ENCODE peak calls at places on chromosomes 5 and 9, in six cellular contexts. One of them, this sample, is unnamed.

GRCh38 chr9:91302831-91303230 is 58.9 kb downstream of the AUH start:
- DNase-seq in GM12878: no peak
- DNase-seq in H1: no peak
- DNase-seq in HCT116: peak; percentile 79
- DNase-seq in HepG2: peak; percentile 12
- DNase-seq in K562: no peak
- DNase-seq in this sample: peak; percentile 23

GRCh38 chr9:85727500-85727899 is 14.3 kb downstream of the AGTPBP1 start:
- DNase-seq in HepG2: peak; percentile 29
- DNase-seq in K562: no peak
- DNase-seq in GM12878: no peak
- DNase-seq in H1: no peak
- DNase-seq in HCT116: no peak
- DNase-seq in this sample: no peak

GRCh38 chr9:33404782-33405362 is 2.5 kb upstream of the AQP7 start:
- DNase-seq in K562: no peak
- DNase-seq in HepG2: no peak
- DNase-seq in GM12878: no peak
- DNase-seq in HCT116: no peak
- DNase-seq in H1: no peak
- DNase-seq in this sample: no peak

GRCh38 chr5:113278976-113279375 is 155.8 kb downstream of the TSSK1B start:
- DNase-seq in HepG2: no peak
- DNase-seq in GM12878: no peak
- DNase-seq in H1: no peak
- DNase-seq in HCT116: no peak
- DNase-seq in K562: no peak
- DNase-seq in this sample: no peak

GRCh38 chr9:104682642-104683041 is 11.7 kb upstream of the OR13D1 start:
- DNase-seq in GM12878: peak; percentile 7
- DNase-seq in K562: peak; percentile 64
- DNase-seq in H1: no peak
- DNase-seq in HCT116: peak; percentile 53
- DNase-seq in HepG2: peak; percentile 57
- DNase-seq in this sample: peak; percentile 87

GRCh38 chr5:95995947-95996489 is 34.4 kb upstream of the ELL2 start:
- DNase-seq in K562: no peak
- DNase-seq in HepG2: no peak
- DNase-seq in HCT116: no peak
- DNase-seq in H1: no peak
- DNase-seq in GM12878: no peak
- DNase-seq in this sample: no peak

GRCh38 chr5:17024686-17025180 is 88.6 kb upstream of the MYO10 start:
- DNase-seq in H1: no peak
- DNase-seq in GM12878: no peak
- DNase-seq in HepG2: no peak
- DNase-seq in K562: no peak
- DNase-seq in HCT116: no peak
- DNase-seq in this sample: no peak

GRCh38 chr5:74627511-74628120 is 12.9 kb downstream of the ENC1 start:
- DNase-seq in H1: no peak
- DNase-seq in K562: no peak
- DNase-seq in HepG2: no peak
- DNase-seq in HCT116: no peak
- DNase-seq in GM12878: no peak
- DNase-seq in this sample: no peak

GRCh38 chr5:130995254-130995515 is 169.9 kb downstream of the HINT1 start:
- DNase-seq in K562: no peak
- DNase-seq in HCT116: no peak
- DNase-seq in HepG2: no peak
- DNase-seq in H1: no peak
- DNase-seq in GM12878: no peak
- DNase-seq in this sample: no peak

GRCh38 chr9:93965830-93966577 is 10.8 kb upstream of the BARX1 start:
- DNase-seq in H1: no peak
- DNase-seq in HCT116: no peak
- DNase-seq in GM12878: no peak
- DNase-seq in K562: peak; percentile 40
- DNase-seq in HepG2: no peak
- DNase-seq in this sample: no peak

GRCh38 chr5:154189256-154189818 is 1.2 kb upstream of the GALNT10 start:
- DNase-seq in H1: no peak
- DNase-seq in HepG2: no peak
- DNase-seq in HCT116: no peak
- DNase-seq in GM12878: no peak
- DNase-seq in K562: no peak
- DNase-seq in this sample: peak; percentile 53

GRCh38 chr9:6215562-6215961 is at the start of gene IL33:
- DNase-seq in K562: no peak
- DNase-seq in HepG2: no peak
- DNase-seq in H1: no peak
- DNase-seq in HCT116: no peak
- DNase-seq in GM12878: no peak
- DNase-seq in this sample: no peak

GRCh38 chr9:128921881-128922763 is 1.3 kb downstream of the PHYHD1 start:
- DNase-seq in HCT116: no peak
- DNase-seq in HepG2: peak; percentile 62
- DNase-seq in GM12878: no peak
- DNase-seq in K562: no peak
- DNase-seq in H1: peak; percentile 50
- DNase-seq in this sample: peak; percentile 47

GRCh38 chr9:69946800-69947437 is 96.7 kb upstream of the MAMDC2 start:
- DNase-seq in K562: peak; percentile 11
- DNase-seq in GM12878: no peak
- DNase-seq in H1: no peak
- DNase-seq in HCT116: peak; percentile 80
- DNase-seq in HepG2: peak; percentile 3
- DNase-seq in this sample: no peak

GRCh38 chr5:22560115-22560514 is 293.0 kb downstream of the CDH12 start:
- DNase-seq in GM12878: no peak
- DNase-seq in H1: no peak
- DNase-seq in K562: no peak
- DNase-seq in HCT116: no peak
- DNase-seq in HepG2: no peak
- DNase-seq in this sample: no peak

GRCh38 chr9:72333758-72334157 is 31.2 kb downstream of the ZFAND5 start:
- DNase-seq in GM12878: no peak
- DNase-seq in H1: no peak
- DNase-seq in K562: peak; percentile 35
- DNase-seq in HepG2: no peak
- DNase-seq in HCT116: no peak
- DNase-seq in this sample: no peak

GRCh38 chr5:114238771-114239313 is 123.0 kb upstream of the KCNN2 start:
- DNase-seq in H1: no peak
- DNase-seq in K562: no peak
- DNase-seq in HepG2: no peak
- DNase-seq in HCT116: no peak
- DNase-seq in GM12878: no peak
- DNase-seq in this sample: no peak

GRCh38 chr9:127684576-127684975 is 22.2 kb upstream of the CFAP157 start:
- DNase-seq in K562: no peak
- DNase-seq in HCT116: no peak
- DNase-seq in H1: no peak
- DNase-seq in HepG2: no peak
- DNase-seq in GM12878: no peak
- DNase-seq in this sample: no peak

GRCh38 chr9:84139296-84140100 is 158.9 kb downstream of the RMI1 start:
- DNase-seq in HepG2: no peak
- DNase-seq in GM12878: peak; percentile 30
- DNase-seq in H1: no peak
- DNase-seq in HCT116: no peak
- DNase-seq in K562: no peak
- DNase-seq in this sample: no peak

GRCh38 chr5:72085319-72085718 is 22.0 kb upstream of the MAP1B start:
- DNase-seq in HepG2: no peak
- DNase-seq in H1: no peak
- DNase-seq in GM12878: no peak
- DNase-seq in K562: no peak
- DNase-seq in HCT116: no peak
- DNase-seq in this sample: no peak

GRCh38 chr9:25917593-25918426 is 239.6 kb upstream of the TUSC1 start:
- DNase-seq in H1: no peak
- DNase-seq in HepG2: no peak
- DNase-seq in GM12878: no peak
- DNase-seq in HCT116: no peak
- DNase-seq in K562: no peak
- DNase-seq in this sample: no peak

GRCh38 chr5:41754857-41755256 is 115.4 kb downstream of the OXCT1 start:
- DNase-seq in GM12878: no peak
- DNase-seq in HCT116: no peak
- DNase-seq in HepG2: no peak
- DNase-seq in K562: no peak
- DNase-seq in H1: no peak
- DNase-seq in this sample: no peak

GRCh38 chr5:181260720-181261319 is at the start of gene TRIM52:
- DNase-seq in K562: peak; percentile 94
- DNase-seq in HCT116: peak; percentile 89
- DNase-seq in GM12878: peak; percentile 77
- DNase-seq in HepG2: peak; percentile 91
- DNase-seq in H1: peak; percentile 83
- DNase-seq in this sample: peak; percentile 88

GRCh38 chr5:142974449-142974848 is 204.3 kb downstream of the ARHGAP26 start:
- DNase-seq in GM12878: no peak
- DNase-seq in H1: no peak
- DNase-seq in K562: no peak
- DNase-seq in HepG2: no peak
- DNase-seq in HCT116: no peak
- DNase-seq in this sample: no peak

GRCh38 chr5:135467051-135467625 is 15.0 kb upstream of the TIFAB start:
- DNase-seq in K562: no peak
- DNase-seq in H1: no peak
- DNase-seq in GM12878: no peak
- DNase-seq in HCT116: no peak
- DNase-seq in HepG2: no peak
- DNase-seq in this sample: no peak
- TF ChIP-seq JUND in K562: no peak
- TF ChIP-seq JUND in H1: no peak
- TF ChIP-seq JUND in GM12878: no peak
- TF ChIP-seq JUND in HCT116: no peak
- TF ChIP-seq JUND in HepG2: no peak
- TF ChIP-seq JUND in this sample: no peak

GRCh38 chr5:2904399-2904798 is 152.9 kb upstream of the IRX2 start:
- DNase-seq in HepG2: no peak
- DNase-seq in K562: no peak
- DNase-seq in GM12878: no peak
- DNase-seq in HCT116: no peak
- DNase-seq in H1: no peak
- DNase-seq in this sample: no peak

GRCh38 chr5:2904956-2905355 is 153.5 kb upstream of the IRX2 start:
- DNase-seq in H1: no peak
- DNase-seq in HepG2: no peak
- DNase-seq in K562: no peak
- DNase-seq in HCT116: no peak
- DNase-seq in GM12878: no peak
- DNase-seq in this sample: no peak

GRCh38 chr5:2902186-2902585 is 150.7 kb upstream of the IRX2 start:
- DNase-seq in HCT116: no peak
- DNase-seq in HepG2: no peak
- DNase-seq in K562: no peak
- DNase-seq in GM12878: no peak
- DNase-seq in H1: no peak
- DNase-seq in this sample: no peak

GRCh38 chr5:2902742-2903297 is 151.3 kb upstream of the IRX2 start:
- DNase-seq in K562: no peak
- DNase-seq in H1: no peak
- DNase-seq in GM12878: no peak
- DNase-seq in HCT116: no peak
- DNase-seq in HepG2: no peak
- DNase-seq in this sample: no peak

DNA sequence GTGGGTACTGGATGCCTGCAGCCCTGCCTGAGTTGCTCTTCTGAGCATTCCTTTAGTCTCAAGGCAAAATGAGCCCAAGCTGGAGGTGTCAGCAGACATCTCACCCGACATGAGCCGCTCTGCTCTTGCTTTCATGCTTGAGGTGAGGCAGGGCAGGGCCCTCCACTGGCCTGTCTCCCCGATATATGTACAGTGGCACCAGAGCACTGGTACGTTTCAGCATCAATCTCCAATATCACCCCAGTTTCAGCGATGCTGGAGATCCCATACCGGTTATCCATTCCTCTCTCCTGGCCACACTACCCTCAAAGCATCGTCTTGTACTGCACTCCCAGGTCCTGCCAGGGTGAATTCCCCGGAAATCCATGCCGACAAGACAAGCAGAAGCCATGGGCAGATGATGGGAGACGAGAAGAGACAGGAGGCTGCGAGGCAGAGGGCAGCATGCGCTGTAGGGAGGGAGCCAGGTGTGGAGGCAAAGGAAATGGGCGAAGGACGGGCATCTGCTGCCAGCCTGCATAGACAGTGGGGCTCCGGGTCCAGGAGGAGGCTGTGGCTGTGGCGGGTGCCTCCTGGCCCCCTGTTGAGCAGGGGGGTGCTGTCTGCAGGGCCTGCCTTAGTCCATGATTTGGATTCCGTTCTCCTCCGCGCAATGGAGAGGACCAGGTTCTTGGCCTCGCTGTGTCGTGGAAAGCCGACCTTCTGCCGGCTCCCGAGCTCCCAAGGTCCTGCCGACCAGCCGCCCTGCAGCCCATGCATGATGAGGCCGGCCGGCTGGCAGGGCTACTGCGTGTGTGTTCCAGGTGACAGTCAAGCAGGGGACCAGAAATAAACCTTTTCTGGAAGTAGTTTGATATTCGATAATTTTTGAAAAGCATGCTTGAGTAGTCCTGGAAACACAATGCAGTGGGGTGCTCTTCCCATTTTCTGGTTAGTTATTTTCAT is 152.2 kb upstream of the IRX2 start:
- DNase-seq in H1: no peak
- DNase-seq in HepG2: no peak
- DNase-seq in HCT116: no peak
- DNase-seq in GM12878: no peak
- DNase-seq in K562: no peak
- DNase-seq in this sample: no peak
- TF ChIP-seq JUND in H1: no peak
- TF ChIP-seq JUND in HepG2: no peak
- TF ChIP-seq JUND in HCT116: no peak
- TF ChIP-seq JUND in GM12878: no peak
- TF ChIP-seq JUND in K562: no peak
- TF ChIP-seq JUND in this sample: no peak

GRCh38 chr5:37029436-37029835 is 152.9 kb downstream of the NIPBL start:
- DNase-seq in HepG2: no peak
- DNase-seq in GM12878: no peak
- DNase-seq in HCT116: no peak
- DNase-seq in K562: no peak
- DNase-seq in H1: no peak
- DNase-seq in this sample: no peak
- TF ChIP-seq JUND in HepG2: no peak
- TF ChIP-seq JUND in GM12878: no peak
- TF ChIP-seq JUND in HCT116: no peak
- TF ChIP-seq JUND in K562: no peak
- TF ChIP-seq JUND in H1: no peak
- TF ChIP-seq JUND in this sample: no peak

DNA sequence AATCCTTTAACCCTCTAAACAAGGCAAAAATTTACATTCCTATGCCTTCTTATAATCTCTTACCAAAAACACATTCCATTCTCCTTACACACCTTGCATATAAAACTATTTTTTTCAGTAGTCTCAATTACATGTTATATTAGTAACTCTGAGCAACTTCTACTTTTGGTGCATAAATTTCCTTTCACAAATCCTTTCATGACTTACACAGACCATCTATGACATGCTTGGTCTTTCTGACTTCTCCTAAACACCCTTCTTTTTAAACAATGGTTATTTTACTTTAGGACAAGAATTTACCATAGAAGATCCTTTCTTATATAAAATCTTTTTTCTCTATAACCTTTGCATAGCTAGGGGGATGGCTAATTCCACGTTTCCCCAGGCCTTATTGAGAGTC is 208.0 kb upstream of the ARRDC3 start:
- DNase-seq in HepG2: no peak
- DNase-seq in H1: no peak
- DNase-seq in HCT116: peak; percentile 33
- DNase-seq in GM12878: no peak
- DNase-seq in K562: no peak
- DNase-seq in this sample: no peak
- TF ChIP-seq JUND in HepG2: no peak
- TF ChIP-seq JUND in H1: no peak
- TF ChIP-seq JUND in HCT116: no peak
- TF ChIP-seq JUND in GM12878: no peak
- TF ChIP-seq JUND in K562: no peak
- TF ChIP-seq JUND in this sample: no peak